ENCODE peak calls at places on chromosomes 5 and 9, in five cellular contexts. U is fibroblast of lung, B is body of pancreas, J is cardiac muscle cell, P is osteocyte. S is an unnamed sample.

GRCh38 chr9:19161257-19162025 is 34.1 kb upstream of the PLIN2 start:
- DNase-seq in U (peak; percentile 98), B (peak; percentile 84), J (no peak), P (no peak), S (no peak)

GRCh38 chr5:138338411-138339085 is 482 bp downstream of the FAM53C start:
- DNase-seq in U (no peak), B (no peak), J (no peak), P (no peak), S (no peak)

GRCh38 chr5:76790632-76791290 is 28.1 kb upstream of the F2RL1 start:
- DNase-seq in U (peak; percentile 99), B (peak; percentile 33), J (no peak), P (no peak), S (no peak)

GRCh38 chr9:17597977-17598376 is 19.1 kb downstream of the SH3GL2 start:
- DNase-seq in U (no peak), B (no peak), J (no peak), P (no peak), S (no peak)

GRCh38 chr5:82073179-82073578 is 101.4 kb downstream of the ATG10 start:
- DNase-seq in U (peak; percentile 64), B (no peak), J (no peak), P (no peak), S (no peak)

GRCh38 chr9:97470076-97470475 is 31.4 kb upstream of the TMOD1 start:
- DNase-seq in U (no peak), B (peak; percentile 14), J (peak; percentile 38), P (no peak), S (no peak)

GRCh38 chr5:116738270-116738947 is 163.8 kb upstream of the SEMA6A start:
- DNase-seq in U (no peak), B (no peak), J (no peak), P (no peak), S (no peak)

GRCh38 chr5:36723921-36724320 is 117.5 kb downstream of the SLC1A3 start:
- DNase-seq in U (no peak), B (no peak), J (no peak), P (no peak), S (no peak)

GRCh38 chr5:139391570-139392323 is 2.0 kb upstream of the MZB1 start:
- DNase-seq in U (peak; percentile 8), B (no peak), J (no peak), P (no peak), S (no peak)

GRCh38 chr5:112418412-112419049 is 546 bp downstream of the EPB41L4A start:
- DNase-seq in U (peak; percentile 7), B (no peak), J (no peak), P (no peak), S (no peak)

GRCh38 chr9:123658792-123659191 is 271.1 kb downstream of the DENND1A start:
- DNase-seq in U (no peak), B (no peak), J (no peak), P (no peak), S (no peak)

GRCh38 chr9:88980732-88981336 is 10.4 kb upstream of the S1PR3 start:
- DNase-seq in U (peak; percentile 46), B (no peak), J (no peak), P (no peak), S (peak; percentile 8)

GRCh38 chr5:8520922-8521321 is 652.0 kb downstream of the MTRR start:
- DNase-seq in U (no peak), B (no peak), J (no peak), P (no peak), S (no peak)

GRCh38 chr5:132099073-132099748 is 25.6 kb downstream of the CSF2 start:
- DNase-seq in U (no peak), B (no peak), J (no peak), P (no peak), S (no peak)

GRCh38 chr9:133619791-133620190 is 10.6 kb upstream of the FAM163B start:
- DNase-seq in U (no peak), B (peak; percentile 26), J (no peak), P (no peak), S (no peak)

GRCh38 chr5:60521379-60522298 is 178.3 kb downstream of the DEPDC1B start:
- DNase-seq in U (no peak), B (no peak), J (no peak), P (no peak), S (no peak)

GRCh38 chr5:143037071-143037470 is 266.9 kb downstream of the ARHGAP26 start:
- DNase-seq in U (no peak), B (peak; percentile 74), J (no peak), P (no peak), S (no peak)

GRCh38 chr9:68844623-68845612 is 139.9 kb downstream of the PIP5K1B start:
- DNase-seq in U (peak; percentile 21), B (peak; percentile 40), J (peak; percentile 65), P (no peak), S (no peak)

GRCh38 chr5:74242516-74242915 is 398.0 kb downstream of the ENC1 start:
- DNase-seq in U (no peak), B (no peak), J (no peak), P (no peak), S (no peak)

GRCh38 chr5:74240783-74241750 is 399.5 kb downstream of the ENC1 start:
- DNase-seq in U (no peak), B (peak; percentile 79), J (no peak), P (no peak), S (no peak)

GRCh38 chr5:74239268-74239667 is 401.3 kb downstream of the ENC1 start:
- DNase-seq in U (no peak), B (peak; percentile 31), J (no peak), P (no peak), S (no peak)

GRCh38 chr5:74243634-74244033 is 396.9 kb downstream of the ENC1 start:
- DNase-seq in U (peak; percentile 22), B (no peak), J (no peak), P (no peak), S (no peak)

DNA sequence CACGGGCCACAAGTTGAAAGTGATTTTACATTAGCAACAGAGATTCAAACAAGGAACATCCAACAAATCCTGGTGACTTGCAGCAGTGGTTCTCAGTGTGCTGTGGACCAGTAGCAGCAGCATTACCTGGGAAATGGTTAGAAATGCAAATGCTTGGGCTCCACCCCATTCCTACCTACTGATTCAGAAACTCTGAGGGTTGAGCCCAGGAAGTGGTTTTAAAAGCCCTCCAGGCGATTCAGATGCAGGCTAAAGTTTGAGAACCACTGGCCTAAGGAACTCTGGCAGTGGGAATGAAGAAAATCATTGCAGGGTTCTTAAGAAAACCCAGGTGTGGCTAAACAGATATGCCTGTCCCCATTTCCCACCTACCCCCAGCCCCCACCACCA is 398.8 kb downstream of the ENC1 start:
- DNase-seq in U (no peak), B (no peak), J (no peak), P (no peak), S (no peak)
- TF ChIP-seq CTCF in U (no peak), B (no peak), J (no peak), P (no peak), S (no peak)

GRCh38 chr5:22612928-22613327 is 240.2 kb downstream of the CDH12 start:
- DNase-seq in U (no peak), B (no peak), J (no peak), P (no peak), S (no peak)

GRCh38 chr5:22621084-22621483 is 232.1 kb downstream of the CDH12 start:
- DNase-seq in U (no peak), B (no peak), J (no peak), P (no peak), S (no peak)

GRCh38 chr5:22611327-22611726 is 241.8 kb downstream of the CDH12 start:
- DNase-seq in U (no peak), B (no peak), J (no peak), P (no peak), S (no peak)

DNA sequence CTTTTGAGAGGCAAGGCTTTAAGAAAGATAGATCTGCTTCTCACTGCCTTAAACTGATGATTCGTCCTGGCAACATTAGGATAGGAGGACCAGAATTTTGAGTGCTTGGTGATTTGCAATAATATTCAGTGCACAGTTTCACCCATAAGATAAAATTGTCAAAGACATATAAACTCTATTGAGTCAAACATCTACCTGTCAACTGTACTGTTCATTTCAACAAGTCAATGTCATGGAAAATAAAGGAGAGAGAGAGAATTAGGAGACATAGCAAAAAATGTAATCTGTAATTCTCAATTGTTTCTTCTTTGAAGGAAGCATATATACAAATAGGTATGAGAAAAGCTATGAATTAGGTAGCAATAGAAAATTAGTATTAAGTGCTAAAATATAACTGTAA is 237.2 kb downstream of the CDH12 start:
- DNase-seq in U (no peak), B (no peak), J (no peak), P (no peak), S (no peak)
- TF ChIP-seq CTCF in U (no peak), B (no peak), J (no peak), P (no peak), S (no peak)

GRCh38 chr9:85332487-85332886 is 409.3 kb downstream of the AGTPBP1 start:
- DNase-seq in U (no peak), B (no peak), J (peak; percentile 18), P (no peak), S (no peak)
- TF ChIP-seq CTCF in U (no peak), B (no peak), J (no peak), P (peak; percentile 33), S (no peak)

DNA sequence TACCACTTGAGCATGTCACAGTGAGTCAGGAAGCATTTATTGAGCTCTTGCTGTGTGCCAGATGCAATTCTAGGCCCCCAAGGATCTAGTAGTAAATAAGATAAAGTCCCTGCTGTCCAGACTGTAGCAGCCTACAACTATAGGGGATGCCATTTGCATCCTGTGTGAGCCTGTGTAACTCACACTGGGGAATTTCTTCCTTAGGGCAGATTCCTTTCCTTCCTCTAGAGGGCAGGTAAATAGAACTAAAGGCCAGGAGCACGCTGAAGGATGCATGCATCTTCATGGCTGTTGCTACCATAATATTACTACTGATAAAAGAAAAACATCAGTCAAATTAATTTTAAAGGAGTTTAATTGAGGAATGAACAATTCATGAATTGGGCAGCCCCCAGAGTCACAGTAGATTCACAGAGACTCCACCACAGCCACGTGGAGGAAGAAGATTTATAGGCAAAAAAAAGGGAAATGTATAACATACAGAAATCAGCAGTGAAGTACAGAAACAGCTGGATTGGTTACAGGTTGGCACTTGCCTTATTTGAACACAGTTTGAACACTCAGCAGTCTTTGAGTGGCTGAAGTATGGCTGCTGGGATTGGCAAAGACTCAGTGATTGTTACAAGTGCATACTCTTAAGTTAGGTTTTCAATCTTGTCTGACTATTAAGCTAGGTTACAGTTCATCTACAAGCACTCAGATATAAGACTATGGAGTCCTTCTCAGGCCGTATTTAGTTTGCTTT is 98.9 kb downstream of the ACTL7B start:
- DNase-seq in U (no peak), B (no peak), J (no peak), P (no peak), S (no peak)
- TF ChIP-seq CTCF in U (peak; percentile 24), B (no peak), J (peak; percentile 32), P (peak; percentile 22), S (no peak)

DNA sequence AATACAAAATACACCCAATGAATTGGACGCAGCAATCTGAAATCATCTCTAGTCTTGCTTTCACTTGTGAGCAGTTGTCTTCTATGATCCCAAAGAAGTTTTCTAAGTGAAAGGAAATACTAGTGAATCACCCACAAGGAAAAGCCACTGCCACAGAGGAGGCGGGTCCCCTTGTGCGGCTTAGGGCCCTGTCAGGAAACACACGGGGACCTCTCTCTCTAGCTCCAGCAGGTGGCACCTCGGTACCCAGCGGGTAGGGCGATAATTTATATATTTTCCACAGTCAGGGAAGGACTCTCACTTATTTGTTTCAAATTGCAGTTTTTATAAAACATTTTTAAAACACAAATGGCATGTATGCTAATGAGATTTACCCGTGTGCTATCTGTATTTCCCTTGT is 417.1 kb downstream of the KDM4C start:
- DNase-seq in U (no peak), B (no peak), J (no peak), P (no peak), S (no peak)
- TF ChIP-seq CTCF in U (no peak), B (no peak), J (no peak), P (no peak), S (no peak)

GRCh38 chr5:55851675-55851979 is 470 bp downstream of the IL31RA start:
- DNase-seq in U (no peak), B (no peak), J (no peak), P (no peak), S (no peak)
- TF ChIP-seq CTCF in U (no peak), B (no peak), J (no peak), P (no peak), S (no peak)